ENCODE peak calls at places on chromosomes 1 and 21, in ten cellular contexts. One of them, this sample, is unnamed.

GRCh38 chr1:213327318-213327667 is 276.3 kb downstream of the RPS6KC1 start:
- DNase-seq in stomach: no peak
- DNase-seq in ELR: peak
- DNase-seq in tibial nerve: peak
- DNase-seq in GM23338: no peak
- DNase-seq in activated CD8-positive, alpha-beta memory T cell treated with anti-CD3 and anti-CD28 coated beads for 48 hours: no peak
- DNase-seq in naive thymus-derived CD8-positive, alpha-beta T cell: no peak
- DNase-seq in stimulated activated CD4-positive, alpha-beta T cell treated with anti-CD3 and anti-CD28 coated beads, TNF-alpha, amount 100 ng/mL, for 24 hours: no peak
- DNase-seq in Right ventricle myocardium superior: peak
- DNase-seq in choroid plexus epithelial cell: peak
- DNase-seq in this sample: peak

GRCh38 chr1:17584539-17584938 is 45.0 kb downstream of the ARHGEF10L start:
- DNase-seq in stomach: no peak
- DNase-seq in ELR: no peak
- DNase-seq in tibial nerve: no peak
- DNase-seq in GM23338: no peak
- DNase-seq in activated CD8-positive, alpha-beta memory T cell treated with anti-CD3 and anti-CD28 coated beads for 48 hours: no peak
- DNase-seq in naive thymus-derived CD8-positive, alpha-beta T cell: no peak
- DNase-seq in stimulated activated CD4-positive, alpha-beta T cell treated with anti-CD3 and anti-CD28 coated beads, TNF-alpha, amount 100 ng/mL, for 24 hours: no peak
- DNase-seq in Right ventricle myocardium superior: no peak
- DNase-seq in choroid plexus epithelial cell: no peak
- DNase-seq in this sample: no peak

GRCh38 chr1:55369474-55369873 is 154.3 kb upstream of the USP24 start:
- DNase-seq in stomach: no peak
- DNase-seq in ELR: peak
- DNase-seq in tibial nerve: no peak
- DNase-seq in GM23338: no peak
- DNase-seq in activated CD8-positive, alpha-beta memory T cell treated with anti-CD3 and anti-CD28 coated beads for 48 hours: no peak
- DNase-seq in naive thymus-derived CD8-positive, alpha-beta T cell: no peak
- DNase-seq in stimulated activated CD4-positive, alpha-beta T cell treated with anti-CD3 and anti-CD28 coated beads, TNF-alpha, amount 100 ng/mL, for 24 hours: no peak
- DNase-seq in Right ventricle myocardium superior: no peak
- DNase-seq in choroid plexus epithelial cell: peak
- DNase-seq in this sample: no peak

GRCh38 chr1:55259906-55260608 is 44.9 kb upstream of the USP24 start:
- DNase-seq in stomach: no peak
- DNase-seq in ELR: no peak
- DNase-seq in tibial nerve: no peak
- DNase-seq in GM23338: no peak
- DNase-seq in activated CD8-positive, alpha-beta memory T cell treated with anti-CD3 and anti-CD28 coated beads for 48 hours: no peak
- DNase-seq in naive thymus-derived CD8-positive, alpha-beta T cell: no peak
- DNase-seq in stimulated activated CD4-positive, alpha-beta T cell treated with anti-CD3 and anti-CD28 coated beads, TNF-alpha, amount 100 ng/mL, for 24 hours: no peak
- DNase-seq in Right ventricle myocardium superior: no peak
- DNase-seq in choroid plexus epithelial cell: no peak
- DNase-seq in this sample: no peak

GRCh38 chr1:107689157-107689556 is 275.8 kb downstream of the VAV3 start:
- DNase-seq in stomach: peak
- DNase-seq in ELR: no peak
- DNase-seq in tibial nerve: no peak
- DNase-seq in GM23338: peak
- DNase-seq in activated CD8-positive, alpha-beta memory T cell treated with anti-CD3 and anti-CD28 coated beads for 48 hours: no peak
- DNase-seq in naive thymus-derived CD8-positive, alpha-beta T cell: no peak
- DNase-seq in stimulated activated CD4-positive, alpha-beta T cell treated with anti-CD3 and anti-CD28 coated beads, TNF-alpha, amount 100 ng/mL, for 24 hours: no peak
- DNase-seq in Right ventricle myocardium superior: no peak
- DNase-seq in choroid plexus epithelial cell: no peak
- DNase-seq in this sample: no peak

GRCh38 chr1:184426278-184426674 is 39.4 kb downstream of the C1orf21 start:
- DNase-seq in stomach: no peak
- DNase-seq in ELR: no peak
- DNase-seq in tibial nerve: no peak
- DNase-seq in GM23338: peak
- DNase-seq in activated CD8-positive, alpha-beta memory T cell treated with anti-CD3 and anti-CD28 coated beads for 48 hours: no peak
- DNase-seq in naive thymus-derived CD8-positive, alpha-beta T cell: no peak
- DNase-seq in stimulated activated CD4-positive, alpha-beta T cell treated with anti-CD3 and anti-CD28 coated beads, TNF-alpha, amount 100 ng/mL, for 24 hours: no peak
- DNase-seq in Right ventricle myocardium superior: no peak
- DNase-seq in choroid plexus epithelial cell: no peak
- DNase-seq in this sample: no peak

GRCh38 chr1:22903113-22903512 is 69.6 kb downstream of the LACTBL1 start:
- DNase-seq in stomach: no peak
- DNase-seq in ELR: peak
- DNase-seq in tibial nerve: no peak
- DNase-seq in GM23338: no peak
- DNase-seq in activated CD8-positive, alpha-beta memory T cell treated with anti-CD3 and anti-CD28 coated beads for 48 hours: no peak
- DNase-seq in naive thymus-derived CD8-positive, alpha-beta T cell: no peak
- DNase-seq in stimulated activated CD4-positive, alpha-beta T cell treated with anti-CD3 and anti-CD28 coated beads, TNF-alpha, amount 100 ng/mL, for 24 hours: no peak
- DNase-seq in Right ventricle myocardium superior: no peak
- DNase-seq in choroid plexus epithelial cell: no peak
- DNase-seq in this sample: no peak

GRCh38 chr1:84412316-84412942 is 14.1 kb downstream of the DNASE2B start:
- DNase-seq in stomach: no peak
- DNase-seq in ELR: peak
- DNase-seq in tibial nerve: no peak
- DNase-seq in GM23338: no peak
- DNase-seq in activated CD8-positive, alpha-beta memory T cell treated with anti-CD3 and anti-CD28 coated beads for 48 hours: no peak
- DNase-seq in naive thymus-derived CD8-positive, alpha-beta T cell: no peak
- DNase-seq in stimulated activated CD4-positive, alpha-beta T cell treated with anti-CD3 and anti-CD28 coated beads, TNF-alpha, amount 100 ng/mL, for 24 hours: no peak
- DNase-seq in Right ventricle myocardium superior: no peak
- DNase-seq in choroid plexus epithelial cell: peak
- DNase-seq in this sample: no peak

GRCh38 chr1:162625624-162626023 is 6.6 kb upstream of the DDR2 start:
- DNase-seq in stomach: no peak
- DNase-seq in ELR: no peak
- DNase-seq in tibial nerve: no peak
- DNase-seq in GM23338: no peak
- DNase-seq in activated CD8-positive, alpha-beta memory T cell treated with anti-CD3 and anti-CD28 coated beads for 48 hours: no peak
- DNase-seq in naive thymus-derived CD8-positive, alpha-beta T cell: no peak
- DNase-seq in stimulated activated CD4-positive, alpha-beta T cell treated with anti-CD3 and anti-CD28 coated beads, TNF-alpha, amount 100 ng/mL, for 24 hours: no peak
- DNase-seq in Right ventricle myocardium superior: no peak
- DNase-seq in choroid plexus epithelial cell: no peak
- DNase-seq in this sample: no peak

GRCh38 chr1:112396668-112397025 is 633 bp downstream of the CTTNBP2NL start:
- DNase-seq in stomach: no peak
- DNase-seq in ELR: peak
- DNase-seq in tibial nerve: no peak
- DNase-seq in GM23338: peak
- DNase-seq in activated CD8-positive, alpha-beta memory T cell treated with anti-CD3 and anti-CD28 coated beads for 48 hours: no peak
- DNase-seq in naive thymus-derived CD8-positive, alpha-beta T cell: no peak
- DNase-seq in stimulated activated CD4-positive, alpha-beta T cell treated with anti-CD3 and anti-CD28 coated beads, TNF-alpha, amount 100 ng/mL, for 24 hours: no peak
- DNase-seq in Right ventricle myocardium superior: no peak
- DNase-seq in choroid plexus epithelial cell: peak
- DNase-seq in this sample: no peak

GRCh38 chr1:11134352-11135266 is 34.9 kb upstream of the EXOSC10 start:
- DNase-seq in stomach: no peak
- DNase-seq in ELR: peak
- DNase-seq in tibial nerve: peak
- DNase-seq in GM23338: no peak
- DNase-seq in activated CD8-positive, alpha-beta memory T cell treated with anti-CD3 and anti-CD28 coated beads for 48 hours: no peak
- DNase-seq in naive thymus-derived CD8-positive, alpha-beta T cell: no peak
- DNase-seq in stimulated activated CD4-positive, alpha-beta T cell treated with anti-CD3 and anti-CD28 coated beads, TNF-alpha, amount 100 ng/mL, for 24 hours: no peak
- DNase-seq in Right ventricle myocardium superior: peak
- DNase-seq in choroid plexus epithelial cell: no peak
- DNase-seq in this sample: no peak

GRCh38 chr1:9425859-9426258 is 113.4 kb upstream of the SLC25A33 start:
- DNase-seq in stomach: no peak
- DNase-seq in ELR: no peak
- DNase-seq in tibial nerve: no peak
- DNase-seq in GM23338: no peak
- DNase-seq in activated CD8-positive, alpha-beta memory T cell treated with anti-CD3 and anti-CD28 coated beads for 48 hours: no peak
- DNase-seq in naive thymus-derived CD8-positive, alpha-beta T cell: no peak
- DNase-seq in stimulated activated CD4-positive, alpha-beta T cell treated with anti-CD3 and anti-CD28 coated beads, TNF-alpha, amount 100 ng/mL, for 24 hours: no peak
- DNase-seq in Right ventricle myocardium superior: no peak
- DNase-seq in choroid plexus epithelial cell: no peak
- DNase-seq in this sample: no peak

GRCh38 chr1:244060117-244060516 is 9.0 kb downstream of the ZBTB18 start:
- DNase-seq in stomach: no peak
- DNase-seq in ELR: no peak
- DNase-seq in tibial nerve: no peak
- DNase-seq in GM23338: no peak
- DNase-seq in activated CD8-positive, alpha-beta memory T cell treated with anti-CD3 and anti-CD28 coated beads for 48 hours: no peak
- DNase-seq in naive thymus-derived CD8-positive, alpha-beta T cell: no peak
- DNase-seq in stimulated activated CD4-positive, alpha-beta T cell treated with anti-CD3 and anti-CD28 coated beads, TNF-alpha, amount 100 ng/mL, for 24 hours: no peak
- DNase-seq in Right ventricle myocardium superior: no peak
- DNase-seq in choroid plexus epithelial cell: no peak
- DNase-seq in this sample: no peak

GRCh38 chr1:7679873-7680790 is 91.0 kb upstream of the VAMP3 start:
- DNase-seq in stomach: peak
- DNase-seq in ELR: peak
- DNase-seq in tibial nerve: no peak
- DNase-seq in GM23338: peak
- DNase-seq in activated CD8-positive, alpha-beta memory T cell treated with anti-CD3 and anti-CD28 coated beads for 48 hours: no peak
- DNase-seq in naive thymus-derived CD8-positive, alpha-beta T cell: no peak
- DNase-seq in stimulated activated CD4-positive, alpha-beta T cell treated with anti-CD3 and anti-CD28 coated beads, TNF-alpha, amount 100 ng/mL, for 24 hours: peak
- DNase-seq in Right ventricle myocardium superior: peak
- DNase-seq in choroid plexus epithelial cell: peak
- DNase-seq in this sample: peak

GRCh38 chr21:34022557-34023335 is 50.6 kb upstream of the MRPS6 start:
- DNase-seq in stomach: no peak
- DNase-seq in ELR: no peak
- DNase-seq in tibial nerve: no peak
- DNase-seq in GM23338: no peak
- DNase-seq in activated CD8-positive, alpha-beta memory T cell treated with anti-CD3 and anti-CD28 coated beads for 48 hours: peak
- DNase-seq in naive thymus-derived CD8-positive, alpha-beta T cell: no peak
- DNase-seq in stimulated activated CD4-positive, alpha-beta T cell treated with anti-CD3 and anti-CD28 coated beads, TNF-alpha, amount 100 ng/mL, for 24 hours: peak
- DNase-seq in Right ventricle myocardium superior: no peak
- DNase-seq in choroid plexus epithelial cell: no peak
- DNase-seq in this sample: no peak

GRCh38 chr1:1891349-1892078 is 627 bp upstream of the GNB1 start:
- DNase-seq in stomach: peak
- DNase-seq in ELR: peak
- DNase-seq in tibial nerve: no peak
- DNase-seq in GM23338: peak
- DNase-seq in activated CD8-positive, alpha-beta memory T cell treated with anti-CD3 and anti-CD28 coated beads for 48 hours: peak
- DNase-seq in naive thymus-derived CD8-positive, alpha-beta T cell: peak
- DNase-seq in stimulated activated CD4-positive, alpha-beta T cell treated with anti-CD3 and anti-CD28 coated beads, TNF-alpha, amount 100 ng/mL, for 24 hours: peak
- DNase-seq in Right ventricle myocardium superior: peak
- DNase-seq in choroid plexus epithelial cell: peak
- DNase-seq in this sample: peak

GRCh38 chr1:60088620-60089155 is 15.1 kb upstream of the C1orf87 start:
- DNase-seq in stomach: no peak
- DNase-seq in ELR: peak
- DNase-seq in tibial nerve: no peak
- DNase-seq in GM23338: peak
- DNase-seq in activated CD8-positive, alpha-beta memory T cell treated with anti-CD3 and anti-CD28 coated beads for 48 hours: no peak
- DNase-seq in naive thymus-derived CD8-positive, alpha-beta T cell: no peak
- DNase-seq in stimulated activated CD4-positive, alpha-beta T cell treated with anti-CD3 and anti-CD28 coated beads, TNF-alpha, amount 100 ng/mL, for 24 hours: no peak
- DNase-seq in Right ventricle myocardium superior: no peak
- DNase-seq in choroid plexus epithelial cell: peak
- DNase-seq in this sample: no peak

GRCh38 chr1:197838836-197839235 is 63.6 kb upstream of the DENND1B start:
- DNase-seq in stomach: no peak
- DNase-seq in ELR: peak
- DNase-seq in tibial nerve: no peak
- DNase-seq in GM23338: no peak
- DNase-seq in activated CD8-positive, alpha-beta memory T cell treated with anti-CD3 and anti-CD28 coated beads for 48 hours: no peak
- DNase-seq in naive thymus-derived CD8-positive, alpha-beta T cell: no peak
- DNase-seq in stimulated activated CD4-positive, alpha-beta T cell treated with anti-CD3 and anti-CD28 coated beads, TNF-alpha, amount 100 ng/mL, for 24 hours: no peak
- DNase-seq in Right ventricle myocardium superior: no peak
- DNase-seq in choroid plexus epithelial cell: peak
- DNase-seq in this sample: no peak